ENCODE peak calls at places on chromosomes 2 and 18, in five cellular contexts. One of them, this sample, is unnamed.

GRCh38 chr2:231696004-231696367 is 12.3 kb upstream of the PTMA start:
- DNase-seq in ureter: no peak
- DNase-seq in B cell: no peak
- DNase-seq in stomach: no peak
- DNase-seq in renal cortical epithelial cell: peak
- DNase-seq in this sample: no peak

GRCh38 chr2:165176780-165177179 is 27.1 kb downstream of the SCN3A start:
- DNase-seq in ureter: no peak
- DNase-seq in B cell: no peak
- DNase-seq in stomach: no peak
- DNase-seq in renal cortical epithelial cell: no peak
- DNase-seq in this sample: no peak

GRCh38 chr18:3472681-3473544 is 22.9 kb downstream of the TGIF1 start:
- DNase-seq in ureter: no peak
- DNase-seq in B cell: no peak
- DNase-seq in stomach: no peak
- DNase-seq in renal cortical epithelial cell: no peak
- DNase-seq in this sample: no peak

GRCh38 chr2:154623819-154624218 is 74.7 kb upstream of the KCNJ3 start:
- DNase-seq in ureter: peak
- DNase-seq in B cell: peak
- DNase-seq in stomach: peak
- DNase-seq in renal cortical epithelial cell: peak
- DNase-seq in this sample: peak

GRCh38 chr18:63307555-63308200 is 11.9 kb downstream of the BCL2 start:
- DNase-seq in ureter: no peak
- DNase-seq in B cell: no peak
- DNase-seq in stomach: no peak
- DNase-seq in renal cortical epithelial cell: peak
- DNase-seq in this sample: no peak

GRCh38 chr18:3604626-3605408 is 154.8 kb downstream of the TGIF1 start:
- DNase-seq in ureter: no peak
- DNase-seq in B cell: peak
- DNase-seq in stomach: no peak
- DNase-seq in renal cortical epithelial cell: peak
- DNase-seq in this sample: no peak

GRCh38 chr2:127138281-127138680 is 31.3 kb upstream of the BIN1 start:
- DNase-seq in ureter: peak
- DNase-seq in B cell: no peak
- DNase-seq in stomach: no peak
- DNase-seq in renal cortical epithelial cell: no peak
- DNase-seq in this sample: no peak

GRCh38 chr2:96325884-96326255 is 753 bp downstream of the ITPRIPL1 start:
- DNase-seq in ureter: no peak
- DNase-seq in B cell: peak
- DNase-seq in stomach: no peak
- DNase-seq in renal cortical epithelial cell: no peak
- DNase-seq in this sample: no peak

GRCh38 chr2:236214331-236214995 is 46.3 kb upstream of the GBX2 start:
- DNase-seq in ureter: peak
- DNase-seq in B cell: no peak
- DNase-seq in stomach: no peak
- DNase-seq in renal cortical epithelial cell: no peak
- DNase-seq in this sample: no peak

This sample was measured in NCI-H1417.